ENCODE peak calls at places on chromosomes 12 and 14, in ten cellular contexts. W is prostate gland, U is fibroblast of mammary gland, X is endothelial cell, Z is heart right ventricle, D is type B pancreatic cell, L is epithelial cell of esophagus, F is fibroblast of the aortic adventitia, B is neural progenitor cell, Q is GM12865. P is an unnamed sample.

GRCh38 chr12:23830210-23830609 is 119.3 kb downstream of the SOX5 start:
- DNase-seq in W (no peak), U (no peak), X (no peak), Z (no peak), D (no peak), L (no peak), F (no peak), B (peak), Q (no peak), P (no peak)

GRCh38 chr14:106286697-106287290 is 760.4 kb downstream of the TMEM121 start:
- DNase-seq in W (no peak), U (no peak), X (no peak), Z (no peak), D (no peak), L (no peak), F (no peak), B (no peak), Q (peak), P (no peak)

GRCh38 chr12:61213646-61214045 is 1046.6 kb upstream of the USP15 start:
- DNase-seq in W (no peak), U (no peak), X (no peak), Z (no peak), D (no peak), L (no peak), F (no peak), B (no peak), Q (no peak), P (no peak)

GRCh38 chr12:108690799-108691153 is 40.5 kb downstream of the CORO1C start:
- DNase-seq in W (no peak), U (no peak), X (no peak), Z (no peak), D (no peak), L (no peak), F (no peak), B (no peak), Q (no peak), P (no peak)

GRCh38 chr12:42118136-42118879 is 26.4 kb downstream of the GXYLT1 start:
- DNase-seq in W (no peak), U (peak), X (no peak), Z (no peak), D (no peak), L (no peak), F (no peak), B (no peak), Q (no peak), P (no peak)

GRCh38 chr12:20264608-20265114 is 103.7 kb upstream of the PDE3A start:
- DNase-seq in W (no peak), U (no peak), X (no peak), Z (no peak), D (no peak), L (no peak), F (peak), B (peak), Q (no peak), P (no peak)

GRCh38 chr14:104181761-104182530 is 43.6 kb downstream of the KIF26A start:
- DNase-seq in W (no peak), U (no peak), X (no peak), Z (no peak), D (no peak), L (no peak), F (no peak), B (no peak), Q (no peak), P (no peak)

GRCh38 chr12:95789126-95790024 is 1.2 kb downstream of the NTN4 start:
- DNase-seq in W (peak), U (no peak), X (peak), Z (peak), D (peak), L (peak), F (no peak), B (peak), Q (no peak), P (no peak)

GRCh38 chr12:46661161-46661845 is 164.5 kb downstream of the SLC38A4 start:
- DNase-seq in W (peak), U (peak), X (peak), Z (peak), D (no peak), L (peak), F (peak), B (peak), Q (peak), P (peak)

GRCh38 chr14:25394791-25395391 is 344.9 kb upstream of the STXBP6 start:
- DNase-seq in W (no peak), U (peak), X (no peak), Z (no peak), D (no peak), L (no peak), F (no peak), B (peak), Q (no peak), P (no peak)

GRCh38 chr14:104732355-104732804 is 8.4 kb downstream of the ADSS1 start:
- DNase-seq in W (no peak), U (no peak), X (no peak), Z (peak), D (no peak), L (peak), F (no peak), B (no peak), Q (no peak), P (no peak)

GRCh38 chr12:127107744-127108143 is 1159.2 kb upstream of the TMEM132C start:
- DNase-seq in W (no peak), U (no peak), X (no peak), Z (no peak), D (no peak), L (peak), F (no peak), B (no peak), Q (peak), P (no peak)

GRCh38 chr12:43847427-43847826 is 11.5 kb downstream of the TMEM117 start:
- DNase-seq in W (no peak), U (peak), X (no peak), Z (no peak), D (no peak), L (peak), F (peak), B (no peak), Q (no peak), P (peak)

GRCh38 chr14:101709962-101710891 is 51.3 kb upstream of the PPP2R5C start:
- DNase-seq in W (no peak), U (no peak), X (no peak), Z (no peak), D (no peak), L (peak), F (no peak), B (no peak), Q (no peak), P (no peak)

GRCh38 chr14:72745991-72746980 is 147.6 kb downstream of the DPF3 start:
- DNase-seq in W (peak), U (peak), X (no peak), Z (no peak), D (peak), L (peak), F (peak), B (no peak), Q (peak), P (peak)

GRCh38 chr12:132450391-132451171 is 39.4 kb upstream of the FBRSL1 start:
- DNase-seq in W (no peak), U (no peak), X (no peak), Z (no peak), D (no peak), L (no peak), F (no peak), B (no peak), Q (no peak), P (no peak)

GRCh38 chr12:3105690-3106479 is 28.7 kb downstream of the TSPAN9 start:
- DNase-seq in W (no peak), U (no peak), X (no peak), Z (no peak), D (no peak), L (no peak), F (no peak), B (no peak), Q (no peak), P (no peak)

GRCh38 chr14:104297721-104298401 is 159.5 kb downstream of the KIF26A start:
- DNase-seq in W (no peak), U (no peak), X (no peak), Z (no peak), D (no peak), L (no peak), F (no peak), B (no peak), Q (no peak), P (no peak)

GRCh38 chr12:25208554-25208953 is 13.5 kb downstream of the ETFRF1 start:
- DNase-seq in W (no peak), U (no peak), X (no peak), Z (no peak), D (no peak), L (no peak), F (no peak), B (no peak), Q (no peak), P (no peak)

GRCh38 chr14:90500665-90501370 is 104.0 kb downstream of the CALM1 start:
- DNase-seq in W (no peak), U (no peak), X (no peak), Z (no peak), D (no peak), L (no peak), F (no peak), B (peak), Q (peak), P (no peak)

GRCh38 chr14:54683882-54684794 is 117.2 kb downstream of the SAMD4A start:
- DNase-seq in W (no peak), U (peak), X (no peak), Z (peak), D (no peak), L (peak), F (peak), B (peak), Q (no peak), P (peak)

GRCh38 chr14:101241807-101242278 is 319.5 kb upstream of the DIO3 start:
- DNase-seq in W (no peak), U (no peak), X (no peak), Z (no peak), D (no peak), L (no peak), F (no peak), B (no peak), Q (no peak), P (no peak)

GRCh38 chr12:9122166-9122609 is 6.5 kb upstream of the A2M start:
- DNase-seq in W (no peak), U (no peak), X (no peak), Z (no peak), D (no peak), L (no peak), F (no peak), B (no peak), Q (no peak), P (no peak)

GRCh38 chr14:74035556-74035955 is 16.4 kb downstream of the BBOF1 start:
- DNase-seq in W (no peak), U (peak), X (no peak), Z (no peak), D (no peak), L (peak), F (peak), B (no peak), Q (no peak), P (peak)

GRCh38 chr14:53331247-53331646 is 178.1 kb upstream of the DDHD1 start:
- DNase-seq in W (no peak), U (peak), X (no peak), Z (no peak), D (no peak), L (peak), F (peak), B (no peak), Q (no peak), P (peak)

GRCh38 chr14:79328863-79329262 is 882.4 kb downstream of the DIO2 start:
- DNase-seq in W (no peak), U (peak), X (no peak), Z (no peak), D (no peak), L (no peak), F (no peak), B (no peak), Q (no peak), P (no peak)

GRCh38 chr14:28280997-28281598 is 485.5 kb upstream of the FOXG1 start:
- DNase-seq in W (no peak), U (no peak), X (no peak), Z (no peak), D (no peak), L (no peak), F (no peak), B (no peak), Q (no peak), P (no peak)

GRCh38 chr14:91214306-91214705 is 30.2 kb downstream of the GPR68 start:
- DNase-seq in W (no peak), U (no peak), X (no peak), Z (no peak), D (no peak), L (no peak), F (no peak), B (no peak), Q (no peak), P (no peak)

GRCh38 chr14:77985235-77985634 is 184.9 kb upstream of the NRXN3 start:
- DNase-seq in W (no peak), U (peak), X (no peak), Z (no peak), D (no peak), L (no peak), F (peak), B (no peak), Q (no peak), P (no peak)
- TF ChIP-seq CTCF in W (no peak), U (no peak), X (no peak), Z (no peak), D (no peak), L (no peak), F (no peak), B (no peak), Q (no peak), P (no peak)

GRCh38 chr12:52171950-52172512 is 19.8 kb downstream of the KRT80 start:
- DNase-seq in W (no peak), U (peak), X (peak), Z (no peak), D (no peak), L (peak), F (peak), B (peak), Q (no peak), P (peak)
- TF ChIP-seq CTCF in W (no peak), U (peak), X (peak), Z (peak), D (peak), L (peak), F (peak), B (peak), Q (peak), P (peak)

GRCh38 chr12:131197490-131197889 is 243.8 kb downstream of the ADGRD1 start:
- DNase-seq in W (no peak), U (no peak), X (no peak), Z (no peak), D (no peak), L (no peak), F (no peak), B (no peak), Q (no peak), P (no peak)
- TF ChIP-seq CTCF in W (no peak), U (no peak), X (no peak), Z (no peak), D (no peak), L (no peak), F (no peak), B (no peak), Q (no peak), P (no peak)

GRCh38 chr12:105279460-105280056 is 43.6 kb upstream of the APPL2 start:
- DNase-seq in W (no peak), U (peak), X (peak), Z (peak), D (no peak), L (peak), F (peak), B (peak), Q (peak), P (no peak)
- TF ChIP-seq CTCF in W (peak), U (peak), X (peak), Z (peak), D (peak), L (peak), F (peak), B (peak), Q (peak), P (peak)

DNA sequence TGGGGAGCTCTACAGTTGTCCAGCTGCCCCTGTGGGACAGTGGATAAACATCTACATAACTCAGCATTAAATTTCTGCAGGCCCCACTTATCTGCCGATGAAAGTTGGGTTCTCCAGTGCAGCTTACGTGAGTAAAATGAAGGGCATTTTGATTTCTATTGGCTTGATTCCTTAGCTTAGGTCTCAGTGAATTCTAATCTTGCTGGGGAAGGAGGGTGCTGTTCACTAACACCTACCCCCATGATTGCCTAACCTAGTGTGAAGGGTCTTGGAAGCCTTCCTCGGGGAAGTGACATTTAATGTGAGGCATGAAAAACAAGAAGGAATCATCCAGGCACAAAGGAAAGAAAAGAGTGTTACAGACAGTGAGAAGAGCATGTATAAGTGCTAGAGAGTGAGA is 81.0 kb downstream of the DAAM1 start:
- DNase-seq in W (no peak), U (no peak), X (no peak), Z (no peak), D (no peak), L (no peak), F (no peak), B (no peak), Q (no peak), P (no peak)
- TF ChIP-seq CTCF in W (no peak), U (no peak), X (no peak), Z (no peak), D (no peak), L (no peak), F (no peak), B (no peak), Q (no peak), P (no peak)

GRCh38 chr12:68498736-68499135 is 112.0 kb upstream of the RAP1B start:
- DNase-seq in W (no peak), U (no peak), X (no peak), Z (no peak), D (no peak), L (no peak), F (no peak), B (no peak), Q (no peak), P (no peak)
- TF ChIP-seq CTCF in W (no peak), U (no peak), X (no peak), Z (no peak), D (no peak), L (no peak), F (no peak), B (no peak), Q (no peak), P (no peak)

DNA sequence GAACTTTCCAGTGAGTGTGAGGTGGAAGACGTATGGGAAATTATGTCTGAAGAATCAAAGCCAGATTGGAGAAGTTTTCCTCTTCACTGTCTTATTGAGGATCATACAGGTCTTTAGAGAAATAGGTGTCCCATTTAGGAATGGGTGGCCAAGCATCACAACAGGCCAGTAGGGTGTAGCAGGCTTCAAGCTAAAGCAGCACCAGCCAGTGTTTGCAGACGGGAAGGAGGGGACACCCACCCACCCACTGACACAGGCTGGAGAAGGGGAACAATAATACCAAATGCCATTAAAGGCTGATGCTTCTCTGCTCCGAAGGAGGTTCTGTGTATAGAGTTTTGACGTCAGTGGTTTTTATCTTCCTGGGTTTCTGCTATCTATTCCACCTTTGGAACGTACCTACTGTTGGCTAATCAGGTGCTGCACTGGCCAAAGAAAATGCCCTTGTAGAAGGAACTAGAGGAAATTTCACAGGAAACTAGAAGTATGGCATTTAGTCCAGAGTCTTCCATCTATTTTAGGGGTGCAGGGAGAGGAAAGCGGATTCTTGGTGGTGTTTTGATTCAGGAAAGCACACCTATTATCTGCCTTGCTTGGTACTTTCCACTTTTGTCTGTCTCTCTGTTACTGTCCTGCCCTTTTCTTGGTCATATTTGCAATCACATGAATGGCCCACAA is 1.9 kb downstream of the SRRM4 start:
- DNase-seq in W (no peak), U (no peak), X (no peak), Z (no peak), D (no peak), L (no peak), F (no peak), B (no peak), Q (no peak), P (no peak)
- TF ChIP-seq CTCF in W (no peak), U (no peak), X (no peak), Z (no peak), D (no peak), L (no peak), F (no peak), B (no peak), Q (no peak), P (no peak)

GRCh38 chr12:68406134-68406576 is 74.0 kb upstream of the MDM1 start:
- DNase-seq in W (peak), U (peak), X (peak), Z (peak), D (no peak), L (peak), F (peak), B (peak), Q (no peak), P (peak)
- TF ChIP-seq CTCF in W (no peak), U (peak), X (peak), Z (peak), D (peak), L (peak), F (peak), B (peak), Q (no peak), P (peak)

GRCh38 chr12:1629338-1630080 is 478 bp downstream of the WNT5B start:
- DNase-seq in W (no peak), U (peak), X (peak), Z (no peak), D (no peak), L (no peak), F (no peak), B (peak), Q (no peak), P (no peak)
- TF ChIP-seq CTCF in W (no peak), U (no peak), X (no peak), Z (no peak), D (no peak), L (no peak), F (peak), B (no peak), Q (no peak), P (no peak)

P was measured in AG10803.